ENCODE peak calls at places on chromosomes 12 and 14, in eight cellular contexts. One of them, this sample, is unnamed.

GRCh38 chr14:68621400-68622365 is 171.2 kb downstream of the ZFP36L1 start:
- DNase-seq in stimulated activated CD8-positive, alpha-beta memory T cell treated with anti-CD3 and anti-CD28 coated beads, Interleukin-12 subunit alpha, Interleukin-12 subunit beta, amount 100 ng/mL, for 4 hours: no peak
- DNase-seq in stimulated activated CD4-positive, alpha-beta T cell treated with anti-CD3 and anti-CD28 coated beads, Interleukin-4, amount 100 ng/mL, for 24 hours: no peak
- DNase-seq in OCI-LY7: no peak
- DNase-seq in pancreas: no peak
- DNase-seq in AG08396: peak; percentile 81
- DNase-seq in mesenteric fat pad: no peak
- DNase-seq in astrocyte: peak; percentile 60
- DNase-seq in this sample: peak; percentile 79

GRCh38 chr12:50642755-50643154 is 121.1 kb upstream of the ATF1 start:
- DNase-seq in stimulated activated CD8-positive, alpha-beta memory T cell treated with anti-CD3 and anti-CD28 coated beads, Interleukin-12 subunit alpha, Interleukin-12 subunit beta, amount 100 ng/mL, for 4 hours: no peak
- DNase-seq in stimulated activated CD4-positive, alpha-beta T cell treated with anti-CD3 and anti-CD28 coated beads, Interleukin-4, amount 100 ng/mL, for 24 hours: no peak
- DNase-seq in OCI-LY7: no peak
- DNase-seq in pancreas: no peak
- DNase-seq in AG08396: no peak
- DNase-seq in mesenteric fat pad: no peak
- DNase-seq in astrocyte: no peak
- DNase-seq in this sample: no peak

GRCh38 chr12:4626543-4626942 is 22.3 kb downstream of the AKAP3 start:
- DNase-seq in stimulated activated CD8-positive, alpha-beta memory T cell treated with anti-CD3 and anti-CD28 coated beads, Interleukin-12 subunit alpha, Interleukin-12 subunit beta, amount 100 ng/mL, for 4 hours: no peak
- DNase-seq in stimulated activated CD4-positive, alpha-beta T cell treated with anti-CD3 and anti-CD28 coated beads, Interleukin-4, amount 100 ng/mL, for 24 hours: no peak
- DNase-seq in OCI-LY7: no peak
- DNase-seq in pancreas: no peak
- DNase-seq in AG08396: no peak
- DNase-seq in mesenteric fat pad: no peak
- DNase-seq in astrocyte: no peak
- DNase-seq in this sample: no peak

GRCh38 chr12:69415471-69416275 is 54.5 kb upstream of the FRS2 start:
- DNase-seq in stimulated activated CD8-positive, alpha-beta memory T cell treated with anti-CD3 and anti-CD28 coated beads, Interleukin-12 subunit alpha, Interleukin-12 subunit beta, amount 100 ng/mL, for 4 hours: no peak
- DNase-seq in stimulated activated CD4-positive, alpha-beta T cell treated with anti-CD3 and anti-CD28 coated beads, Interleukin-4, amount 100 ng/mL, for 24 hours: no peak
- DNase-seq in OCI-LY7: peak; percentile 48
- DNase-seq in pancreas: peak; percentile 21
- DNase-seq in AG08396: peak; percentile 70
- DNase-seq in mesenteric fat pad: no peak
- DNase-seq in astrocyte: peak; percentile 93
- DNase-seq in this sample: peak; percentile 95

GRCh38 chr12:86290615-86291014 is 34.4 kb upstream of the MGAT4C start:
- DNase-seq in stimulated activated CD8-positive, alpha-beta memory T cell treated with anti-CD3 and anti-CD28 coated beads, Interleukin-12 subunit alpha, Interleukin-12 subunit beta, amount 100 ng/mL, for 4 hours: no peak
- DNase-seq in stimulated activated CD4-positive, alpha-beta T cell treated with anti-CD3 and anti-CD28 coated beads, Interleukin-4, amount 100 ng/mL, for 24 hours: no peak
- DNase-seq in OCI-LY7: no peak
- DNase-seq in pancreas: no peak
- DNase-seq in AG08396: no peak
- DNase-seq in mesenteric fat pad: no peak
- DNase-seq in astrocyte: peak; percentile 4
- DNase-seq in this sample: peak; percentile 2

GRCh38 chr12:32257695-32258496 is 141.5 kb upstream of the FGD4 start:
- DNase-seq in stimulated activated CD8-positive, alpha-beta memory T cell treated with anti-CD3 and anti-CD28 coated beads, Interleukin-12 subunit alpha, Interleukin-12 subunit beta, amount 100 ng/mL, for 4 hours: no peak
- DNase-seq in stimulated activated CD4-positive, alpha-beta T cell treated with anti-CD3 and anti-CD28 coated beads, Interleukin-4, amount 100 ng/mL, for 24 hours: no peak
- DNase-seq in OCI-LY7: no peak
- DNase-seq in pancreas: no peak
- DNase-seq in AG08396: no peak
- DNase-seq in mesenteric fat pad: no peak
- DNase-seq in astrocyte: no peak
- DNase-seq in this sample: no peak

GRCh38 chr12:63021126-63021525 is 86.2 kb upstream of the PPM1H start:
- DNase-seq in stimulated activated CD8-positive, alpha-beta memory T cell treated with anti-CD3 and anti-CD28 coated beads, Interleukin-12 subunit alpha, Interleukin-12 subunit beta, amount 100 ng/mL, for 4 hours: no peak
- DNase-seq in stimulated activated CD4-positive, alpha-beta T cell treated with anti-CD3 and anti-CD28 coated beads, Interleukin-4, amount 100 ng/mL, for 24 hours: no peak
- DNase-seq in OCI-LY7: no peak
- DNase-seq in pancreas: no peak
- DNase-seq in AG08396: no peak
- DNase-seq in mesenteric fat pad: no peak
- DNase-seq in astrocyte: no peak
- DNase-seq in this sample: no peak

GRCh38 chr12:118346895-118347294 is 25.8 kb downstream of the TAOK3 start:
- DNase-seq in stimulated activated CD8-positive, alpha-beta memory T cell treated with anti-CD3 and anti-CD28 coated beads, Interleukin-12 subunit alpha, Interleukin-12 subunit beta, amount 100 ng/mL, for 4 hours: no peak
- DNase-seq in stimulated activated CD4-positive, alpha-beta T cell treated with anti-CD3 and anti-CD28 coated beads, Interleukin-4, amount 100 ng/mL, for 24 hours: no peak
- DNase-seq in OCI-LY7: no peak
- DNase-seq in pancreas: no peak
- DNase-seq in AG08396: no peak
- DNase-seq in mesenteric fat pad: no peak
- DNase-seq in astrocyte: no peak
- DNase-seq in this sample: no peak

GRCh38 chr14:89485264-89485663 is 68.2 kb upstream of the FOXN3 start:
- DNase-seq in stimulated activated CD8-positive, alpha-beta memory T cell treated with anti-CD3 and anti-CD28 coated beads, Interleukin-12 subunit alpha, Interleukin-12 subunit beta, amount 100 ng/mL, for 4 hours: no peak
- DNase-seq in stimulated activated CD4-positive, alpha-beta T cell treated with anti-CD3 and anti-CD28 coated beads, Interleukin-4, amount 100 ng/mL, for 24 hours: no peak
- DNase-seq in OCI-LY7: no peak
- DNase-seq in pancreas: no peak
- DNase-seq in AG08396: no peak
- DNase-seq in mesenteric fat pad: no peak
- DNase-seq in astrocyte: no peak
- DNase-seq in this sample: no peak

GRCh38 chr12:110744697-110745264 is 2.1 kb upstream of the PPP1CC start:
- DNase-seq in stimulated activated CD8-positive, alpha-beta memory T cell treated with anti-CD3 and anti-CD28 coated beads, Interleukin-12 subunit alpha, Interleukin-12 subunit beta, amount 100 ng/mL, for 4 hours: no peak
- DNase-seq in stimulated activated CD4-positive, alpha-beta T cell treated with anti-CD3 and anti-CD28 coated beads, Interleukin-4, amount 100 ng/mL, for 24 hours: no peak
- DNase-seq in OCI-LY7: no peak
- DNase-seq in pancreas: no peak
- DNase-seq in AG08396: no peak
- DNase-seq in mesenteric fat pad: peak; percentile 45
- DNase-seq in astrocyte: no peak
- DNase-seq in this sample: no peak

GRCh38 chr12:12786371-12786715 is 884 bp downstream of the APOLD1 start:
- DNase-seq in stimulated activated CD8-positive, alpha-beta memory T cell treated with anti-CD3 and anti-CD28 coated beads, Interleukin-12 subunit alpha, Interleukin-12 subunit beta, amount 100 ng/mL, for 4 hours: no peak
- DNase-seq in stimulated activated CD4-positive, alpha-beta T cell treated with anti-CD3 and anti-CD28 coated beads, Interleukin-4, amount 100 ng/mL, for 24 hours: no peak
- DNase-seq in OCI-LY7: no peak
- DNase-seq in pancreas: no peak
- DNase-seq in AG08396: no peak
- DNase-seq in mesenteric fat pad: no peak
- DNase-seq in astrocyte: no peak
- DNase-seq in this sample: no peak

GRCh38 chr12:23640754-23641153 is 308.7 kb downstream of the SOX5 start:
- DNase-seq in stimulated activated CD8-positive, alpha-beta memory T cell treated with anti-CD3 and anti-CD28 coated beads, Interleukin-12 subunit alpha, Interleukin-12 subunit beta, amount 100 ng/mL, for 4 hours: no peak
- DNase-seq in stimulated activated CD4-positive, alpha-beta T cell treated with anti-CD3 and anti-CD28 coated beads, Interleukin-4, amount 100 ng/mL, for 24 hours: no peak
- DNase-seq in OCI-LY7: no peak
- DNase-seq in pancreas: no peak
- DNase-seq in AG08396: no peak
- DNase-seq in mesenteric fat pad: no peak
- DNase-seq in astrocyte: no peak
- DNase-seq in this sample: no peak

GRCh38 chr12:46108721-46109120 is 118.3 kb upstream of the SCAF11 start:
- DNase-seq in stimulated activated CD8-positive, alpha-beta memory T cell treated with anti-CD3 and anti-CD28 coated beads, Interleukin-12 subunit alpha, Interleukin-12 subunit beta, amount 100 ng/mL, for 4 hours: no peak
- DNase-seq in stimulated activated CD4-positive, alpha-beta T cell treated with anti-CD3 and anti-CD28 coated beads, Interleukin-4, amount 100 ng/mL, for 24 hours: no peak
- DNase-seq in OCI-LY7: peak; percentile 91
- DNase-seq in pancreas: no peak
- DNase-seq in AG08396: no peak
- DNase-seq in mesenteric fat pad: no peak
- DNase-seq in astrocyte: no peak
- DNase-seq in this sample: no peak

GRCh38 chr12:102874819-102875218 is 42.2 kb downstream of the PAH start:
- DNase-seq in stimulated activated CD8-positive, alpha-beta memory T cell treated with anti-CD3 and anti-CD28 coated beads, Interleukin-12 subunit alpha, Interleukin-12 subunit beta, amount 100 ng/mL, for 4 hours: no peak
- DNase-seq in stimulated activated CD4-positive, alpha-beta T cell treated with anti-CD3 and anti-CD28 coated beads, Interleukin-4, amount 100 ng/mL, for 24 hours: no peak
- DNase-seq in OCI-LY7: no peak
- DNase-seq in pancreas: no peak
- DNase-seq in AG08396: no peak
- DNase-seq in mesenteric fat pad: no peak
- DNase-seq in astrocyte: no peak
- DNase-seq in this sample: no peak

GRCh38 chr12:127169321-127170270 is 1097.4 kb upstream of the TMEM132C start:
- DNase-seq in stimulated activated CD8-positive, alpha-beta memory T cell treated with anti-CD3 and anti-CD28 coated beads, Interleukin-12 subunit alpha, Interleukin-12 subunit beta, amount 100 ng/mL, for 4 hours: no peak
- DNase-seq in stimulated activated CD4-positive, alpha-beta T cell treated with anti-CD3 and anti-CD28 coated beads, Interleukin-4, amount 100 ng/mL, for 24 hours: no peak
- DNase-seq in OCI-LY7: no peak
- DNase-seq in pancreas: no peak
- DNase-seq in AG08396: no peak
- DNase-seq in mesenteric fat pad: no peak
- DNase-seq in astrocyte: peak; percentile 78
- DNase-seq in this sample: peak; percentile 6

GRCh38 chr12:74339211-74339610 is 198.4 kb upstream of the ATXN7L3B start:
- DNase-seq in stimulated activated CD8-positive, alpha-beta memory T cell treated with anti-CD3 and anti-CD28 coated beads, Interleukin-12 subunit alpha, Interleukin-12 subunit beta, amount 100 ng/mL, for 4 hours: no peak
- DNase-seq in stimulated activated CD4-positive, alpha-beta T cell treated with anti-CD3 and anti-CD28 coated beads, Interleukin-4, amount 100 ng/mL, for 24 hours: no peak
- DNase-seq in OCI-LY7: no peak
- DNase-seq in pancreas: no peak
- DNase-seq in AG08396: no peak
- DNase-seq in mesenteric fat pad: no peak
- DNase-seq in astrocyte: peak; percentile 48
- DNase-seq in this sample: no peak

GRCh38 chr12:116687888-116688287 is 50.0 kb downstream of the SPRING1 start:
- DNase-seq in stimulated activated CD8-positive, alpha-beta memory T cell treated with anti-CD3 and anti-CD28 coated beads, Interleukin-12 subunit alpha, Interleukin-12 subunit beta, amount 100 ng/mL, for 4 hours: no peak
- DNase-seq in stimulated activated CD4-positive, alpha-beta T cell treated with anti-CD3 and anti-CD28 coated beads, Interleukin-4, amount 100 ng/mL, for 24 hours: peak; percentile 48
- DNase-seq in OCI-LY7: peak; percentile 43
- DNase-seq in pancreas: no peak
- DNase-seq in AG08396: no peak
- DNase-seq in mesenteric fat pad: peak; percentile 81
- DNase-seq in astrocyte: no peak
- DNase-seq in this sample: no peak

GRCh38 chr12:123808167-123808566 is 46.1 kb downstream of the DNAH10 start:
- DNase-seq in stimulated activated CD8-positive, alpha-beta memory T cell treated with anti-CD3 and anti-CD28 coated beads, Interleukin-12 subunit alpha, Interleukin-12 subunit beta, amount 100 ng/mL, for 4 hours: no peak
- DNase-seq in stimulated activated CD4-positive, alpha-beta T cell treated with anti-CD3 and anti-CD28 coated beads, Interleukin-4, amount 100 ng/mL, for 24 hours: no peak
- DNase-seq in OCI-LY7: no peak
- DNase-seq in pancreas: no peak
- DNase-seq in AG08396: peak; percentile 31
- DNase-seq in mesenteric fat pad: no peak
- DNase-seq in astrocyte: no peak
- DNase-seq in this sample: peak; percentile 7

GRCh38 chr12:68080577-68080976 is 79.0 kb downstream of the IFNG start:
- DNase-seq in stimulated activated CD8-positive, alpha-beta memory T cell treated with anti-CD3 and anti-CD28 coated beads, Interleukin-12 subunit alpha, Interleukin-12 subunit beta, amount 100 ng/mL, for 4 hours: peak; percentile 14
- DNase-seq in stimulated activated CD4-positive, alpha-beta T cell treated with anti-CD3 and anti-CD28 coated beads, Interleukin-4, amount 100 ng/mL, for 24 hours: no peak
- DNase-seq in OCI-LY7: no peak
- DNase-seq in pancreas: no peak
- DNase-seq in AG08396: no peak
- DNase-seq in mesenteric fat pad: no peak
- DNase-seq in astrocyte: no peak
- DNase-seq in this sample: no peak

This sample was measured in IMR-90.